ENCODE peak calls at places on chromosomes 16 and 17, in four cellular contexts. Z is stimulated activated CD4-positive, alpha-beta T cell treated with anti-CD3 and anti-CD28 coated beads, Interleukin-12 subunit alpha, Interleukin-12 subunit beta, amount 100 ng/mL, for 4 hours; E is mucosa of descending colon; X is PC-3. A is an unnamed sample.

GRCh38 chr16:85327731-85328664 is 215.7 kb upstream of the CIBAR2 start:
- DNase-seq in E (no peak), X (no peak), Z (no peak), A (no peak)

GRCh38 chr17:48037924-48038323 is 327 bp upstream of the COPZ2 start:
- DNase-seq in E (no peak), X (no peak), Z (no peak), A (no peak)

GRCh38 chr16:3472878-3473595 is 22.3 kb downstream of the C16orf90 start:
- DNase-seq in X (no peak), E (no peak), Z (no peak), A (no peak)

GRCh38 chr16:78297066-78297666 is 197.7 kb downstream of the WWOX start:
- DNase-seq in Z (no peak), E (no peak), X (no peak), A (no peak)

GRCh38 chr16:57260294-57260929 is 15.4 kb downstream of the ARL2BP start:
- DNase-seq in E (no peak), Z (no peak), X (peak), A (no peak)

GRCh38 chr16:69319826-69320730 is 8.9 kb downstream of the VPS4A start:
- DNase-seq in Z (no peak), E (no peak), X (no peak), A (no peak)

GRCh38 chr17:41785091-41785875 is 1.2 kb downstream of the JUP start:
- DNase-seq in X (peak), Z (no peak), E (peak), A (no peak)

GRCh38 chr16:56228476-56228875 is 37.2 kb downstream of the GNAO1 start:
- DNase-seq in X (no peak), E (no peak), Z (no peak), A (no peak)

GRCh38 chr17:38379448-38379847 is 27.8 kb downstream of the SOCS7 start:
- DNase-seq in Z (no peak), X (no peak), E (no peak), A (no peak)

GRCh38 chr17:74712756-74713155 is at the start of gene CD300LF:
- DNase-seq in Z (no peak), X (no peak), E (no peak), A (no peak)

GRCh38 chr17:30547778-30548177 is 70.6 kb downstream of the GOSR1 start:
- DNase-seq in Z (no peak), E (no peak), X (no peak), A (no peak)

GRCh38 chr16:5571446-5571845 is 473.9 kb upstream of the EEF2KMT start:
- DNase-seq in X (no peak), E (no peak), Z (no peak), A (no peak)

GRCh38 chr16:49503242-49504022 is 129.8 kb downstream of the C16orf78 start:
- DNase-seq in E (no peak), Z (no peak), X (no peak), A (no peak)